ENCODE peak calls at places on chromosomes 2 and 18, in eight cellular contexts. I is esophagus muscularis mucosa, R is GM13976, L is body of pancreas, H is fibroblast of mammary gland, U is GM23338, C is spleen, T is GM12865. K is an unnamed sample.

GRCh38 chr2:37563375-37564011 is 107.9 kb downstream of the CDC42EP3 start:
- DNase-seq in H (no peak), U (no peak), L (no peak), I (no peak), R (no peak), T (no peak), C (no peak), K (no peak)

GRCh38 chr2:19408592-19408991 is 50.2 kb upstream of the OSR1 start:
- DNase-seq in C (no peak), I (no peak), R (no peak), T (no peak), U (no peak), H (no peak), L (no peak), K (no peak)

GRCh38 chr2:173752152-173752551 is 213.0 kb downstream of the SP3 start:
- DNase-seq in I (no peak), U (no peak), R (no peak), H (peak; percentile 20), L (no peak), T (peak; percentile 36), C (no peak), K (no peak)

GRCh38 chr2:138550670-138551287 is 49.2 kb downstream of the SPOPL start:
- DNase-seq in U (no peak), L (no peak), H (no peak), T (no peak), I (no peak), R (no peak), C (no peak), K (no peak)

GRCh38 chr2:119449526-119449925 is 17.9 kb downstream of the TMEM37 start:
- DNase-seq in U (no peak), R (no peak), I (no peak), L (no peak), C (peak; percentile 44), T (no peak), H (no peak), K (no peak)

GRCh38 chr18:58966704-58967103 is 102.0 kb downstream of the ZNF532 start:
- DNase-seq in T (no peak), R (no peak), H (no peak), C (no peak), I (no peak), U (no peak), L (no peak), K (no peak)

GRCh38 chr2:95047629-95048510 is 22.4 kb downstream of the MAL start:
- DNase-seq in R (no peak), L (no peak), T (no peak), C (peak; percentile 70), I (no peak), H (no peak), U (no peak), K (no peak)

GRCh38 chr2:171939754-171940093 is 17.5 kb downstream of the HAT1 start:
- DNase-seq in L (no peak), C (no peak), I (no peak), H (no peak), R (no peak), U (no peak), T (no peak), K (no peak)

GRCh38 chr18:70046207-70046606 is 98.5 kb upstream of the CD226 start:
- DNase-seq in R (no peak), I (no peak), T (no peak), C (no peak), U (no peak), H (peak; percentile 81), L (no peak), K (no peak)

GRCh38 chr2:216516730-216517350 is 18.2 kb downstream of the RPL37A start:
- DNase-seq in H (peak; percentile 58), I (no peak), C (no peak), L (no peak), U (peak; percentile 79), R (peak; percentile 48), T (peak; percentile 36), K (no peak)

GRCh38 chr2:85844486-85844885 is 44.3 kb downstream of the ST3GAL5 start:
- DNase-seq in L (no peak), T (no peak), C (no peak), R (no peak), H (no peak), I (peak; percentile 68), U (no peak), K (no peak)

GRCh38 chr2:190911813-190912212 is 31.2 kb downstream of the GLS start:
- DNase-seq in C (no peak), R (peak; percentile 37), I (no peak), L (no peak), H (peak; percentile 22), T (peak; percentile 38), U (no peak), K (no peak)

GRCh38 chr2:172484253-172484652 is 56.9 kb downstream of the ITGA6 start:
- DNase-seq in L (no peak), R (no peak), T (peak; percentile 34), C (no peak), U (peak; percentile 35), H (peak; percentile 30), I (no peak), K (no peak)

GRCh38 chr2:3639015-3639630 is 18.9 kb upstream of the ALLC start:
- DNase-seq in L (no peak), R (no peak), I (no peak), C (no peak), H (no peak), T (no peak), U (no peak), K (no peak)

GRCh38 chr2:220226541-220226940 is 599.1 kb downstream of the SLC4A3 start:
- DNase-seq in T (no peak), C (no peak), H (no peak), L (no peak), R (no peak), U (no peak), I (no peak), K (no peak)

GRCh38 chr2:86703704-86704370 is 16.3 kb upstream of the RMND5A start:
- DNase-seq in T (no peak), I (no peak), C (no peak), L (peak; percentile 82), R (no peak), H (peak; percentile 34), U (no peak), K (no peak)

GRCh38 chr2:129192841-129193253 is 786.6 kb upstream of the RAB6C start:
- DNase-seq in U (no peak), C (no peak), I (no peak), R (no peak), H (no peak), T (no peak), L (peak; percentile 80), K (no peak)

GRCh38 chr2:173828189-173829157 is 136.7 kb downstream of the SP3 start:
- DNase-seq in C (no peak), H (peak; percentile 70), L (no peak), U (no peak), I (no peak), R (no peak), T (no peak), K (no peak)

GRCh38 chr2:3290655-3291054 is 87.0 kb downstream of the EIPR1 start:
- DNase-seq in L (no peak), H (no peak), R (no peak), T (no peak), U (no peak), I (no peak), C (no peak), K (no peak)

GRCh38 chr2:231029563-231029962 is 7.8 kb upstream of the C2orf72 start:
- DNase-seq in T (no peak), U (no peak), R (no peak), I (no peak), L (no peak), C (no peak), H (peak; percentile 40), K (no peak)

GRCh38 chr2:237998530-237998929 is 31.7 kb downstream of the UBE2F start:
- DNase-seq in I (no peak), C (no peak), R (peak; percentile 61), H (peak; percentile 10), T (peak; percentile 83), L (no peak), U (no peak), K (peak; percentile 57)

GRCh38 chr2:217691920-217692666 is 310.7 kb downstream of the TNS1 start:
- DNase-seq in I (peak; percentile 94), R (no peak), C (no peak), L (peak; percentile 13), T (no peak), U (no peak), H (peak; percentile 28), K (no peak)

GRCh38 chr2:158214431-158214830 is 112.8 kb downstream of the UPP2 start:
- DNase-seq in R (peak; percentile 29), H (peak; percentile 25), T (peak; percentile 53), U (no peak), I (no peak), C (no peak), L (peak; percentile 24), K (peak; percentile 19)

GRCh38 chr2:63424329-63425078 is 163.8 kb downstream of the WDPCP start:
- DNase-seq in H (peak; percentile 62), C (no peak), R (peak; percentile 60), U (peak; percentile 91), I (no peak), T (peak; percentile 86), L (peak; percentile 3), K (peak; percentile 75)
- TF ChIP-seq CTCF in H (peak; percentile 66), C (no peak), R (peak; percentile 35), U (peak; percentile 80), I (peak; percentile 12), T (peak; percentile 72), L (peak; percentile 28), K (peak; percentile 77)

GRCh38 chr2:15906778-15907177 is 33.6 kb upstream of the MYCN start:
- DNase-seq in T (no peak), I (no peak), H (no peak), C (no peak), R (no peak), U (no peak), L (no peak), K (no peak)

GRCh38 chr2:15908371-15908770 is 32.0 kb upstream of the MYCN start:
- DNase-seq in T (no peak), I (peak; percentile 62), R (no peak), L (no peak), C (no peak), H (no peak), U (no peak), K (no peak)

GRCh38 chr2:15907461-15908324 is 32.7 kb upstream of the MYCN start:
- DNase-seq in C (no peak), T (no peak), I (peak; percentile 45), R (no peak), U (no peak), H (no peak), L (no peak), K (no peak)

GRCh38 chr2:15909736-15910135 is 30.6 kb upstream of the MYCN start:
- DNase-seq in C (no peak), L (no peak), T (no peak), I (no peak), H (no peak), R (no peak), U (no peak), K (no peak)

GRCh38 chr2:15909157-15909556 is 31.2 kb upstream of the MYCN start:
- DNase-seq in R (no peak), U (no peak), C (no peak), L (no peak), T (no peak), I (peak; percentile 17), H (no peak), K (no peak)
- TF ChIP-seq CTCF in R (no peak), U (no peak), C (no peak), L (no peak), T (no peak), I (no peak), H (no peak), K (no peak)

GRCh38 chr18:63237911-63238710 is 81.5 kb downstream of the BCL2 start:
- DNase-seq in I (peak; percentile 79), L (peak; percentile 71), C (no peak), U (peak; percentile 77), R (no peak), T (no peak), H (peak; percentile 90), K (no peak)
- TF ChIP-seq CTCF in I (peak; percentile 7), L (no peak), C (no peak), U (no peak), R (no peak), T (no peak), H (no peak), K (no peak)

GRCh38 chr2:73176205-73176880 is 26.0 kb upstream of the NOTO start:
- DNase-seq in I (no peak), C (no peak), T (peak; percentile 35), U (peak; percentile 49), L (no peak), R (no peak), H (no peak), K (no peak)
- TF ChIP-seq CTCF in I (no peak), C (no peak), T (peak; percentile 4), U (no peak), L (no peak), R (no peak), H (no peak), K (no peak)